ENCODE peak calls at places on chromosomes 3 and 15, in six cellular contexts. One of them, this sample, is unnamed.

GRCh38 chr3:67526246-67526645 is 128.2 kb downstream of the SUCLG2 start:
- DNase-seq in mesenchymal stem cell: peak; percentile 46
- DNase-seq in IMR-90: peak; percentile 91
- DNase-seq in H1: no peak
- DNase-seq in neuronal stem cell: no peak
- DNase-seq in trophoblast cell: peak; percentile 79
- DNase-seq in this sample: no peak

GRCh38 chr3:194497799-194498575 is 11.2 kb upstream of the ATP13A3 start:
- DNase-seq in mesenchymal stem cell: no peak
- DNase-seq in IMR-90: no peak
- DNase-seq in H1: no peak
- DNase-seq in neuronal stem cell: no peak
- DNase-seq in trophoblast cell: peak; percentile 71
- DNase-seq in this sample: peak; percentile 46

GRCh38 chr3:87120221-87120620 is 106.9 kb upstream of the CHMP2B start:
- DNase-seq in mesenchymal stem cell: no peak
- DNase-seq in IMR-90: no peak
- DNase-seq in H1: no peak
- DNase-seq in neuronal stem cell: no peak
- DNase-seq in trophoblast cell: no peak
- DNase-seq in this sample: no peak

GRCh38 chr3:38404286-38404685 is 49.4 kb upstream of the ACVR2B start:
- DNase-seq in mesenchymal stem cell: peak; percentile 75
- DNase-seq in IMR-90: peak; percentile 53
- DNase-seq in H1: no peak
- DNase-seq in neuronal stem cell: no peak
- DNase-seq in trophoblast cell: peak; percentile 65
- DNase-seq in this sample: no peak

GRCh38 chr3:10234526-10235230 is 13.6 kb upstream of the TATDN2 start:
- DNase-seq in mesenchymal stem cell: no peak
- DNase-seq in IMR-90: no peak
- DNase-seq in H1: no peak
- DNase-seq in neuronal stem cell: no peak
- DNase-seq in trophoblast cell: no peak
- DNase-seq in this sample: peak; percentile 85

GRCh38 chr3:62833538-62833937 is 41.7 kb downstream of the CADPS start:
- DNase-seq in mesenchymal stem cell: no peak
- DNase-seq in IMR-90: no peak
- DNase-seq in H1: no peak
- DNase-seq in neuronal stem cell: no peak
- DNase-seq in trophoblast cell: no peak
- DNase-seq in this sample: no peak

GRCh38 chr15:83858820-83859505 is 205.0 kb downstream of the ADAMTSL3 start:
- DNase-seq in mesenchymal stem cell: no peak
- DNase-seq in IMR-90: peak; percentile 34
- DNase-seq in H1: no peak
- DNase-seq in neuronal stem cell: no peak
- DNase-seq in trophoblast cell: peak; percentile 65
- DNase-seq in this sample: no peak

GRCh38 chr15:99438222-99438592 is 127.6 kb upstream of the MEF2A start:
- DNase-seq in mesenchymal stem cell: no peak
- DNase-seq in IMR-90: no peak
- DNase-seq in H1: no peak
- DNase-seq in neuronal stem cell: no peak
- DNase-seq in trophoblast cell: no peak
- DNase-seq in this sample: peak; percentile 22

GRCh38 chr3:46666471-46666845 is 27.0 kb downstream of the ALS2CL start:
- DNase-seq in mesenchymal stem cell: no peak
- DNase-seq in IMR-90: no peak
- DNase-seq in H1: peak; percentile 35
- DNase-seq in neuronal stem cell: no peak
- DNase-seq in trophoblast cell: no peak
- DNase-seq in this sample: peak; percentile 7

GRCh38 chr15:91855684-91856553 is 2.4 kb downstream of the SLCO3A1 start:
- DNase-seq in mesenchymal stem cell: no peak
- DNase-seq in IMR-90: no peak
- DNase-seq in H1: peak; percentile 78
- DNase-seq in neuronal stem cell: peak; percentile 9
- DNase-seq in trophoblast cell: no peak
- DNase-seq in this sample: peak; percentile 92

GRCh38 chr3:144556392-144556791 is 584.8 kb downstream of the DIPK2A start:
- DNase-seq in mesenchymal stem cell: peak; percentile 27
- DNase-seq in IMR-90: peak; percentile 7
- DNase-seq in H1: no peak
- DNase-seq in neuronal stem cell: no peak
- DNase-seq in trophoblast cell: no peak
- DNase-seq in this sample: no peak

GRCh38 chr3:107829185-107829584 is 261.6 kb downstream of the CD47 start:
- DNase-seq in mesenchymal stem cell: no peak
- DNase-seq in IMR-90: no peak
- DNase-seq in H1: no peak
- DNase-seq in neuronal stem cell: no peak
- DNase-seq in trophoblast cell: no peak
- DNase-seq in this sample: no peak

GRCh38 chr15:79515628-79516027 is 83.5 kb downstream of the MINAR1 start:
- DNase-seq in mesenchymal stem cell: no peak
- DNase-seq in IMR-90: no peak
- DNase-seq in H1: no peak
- DNase-seq in neuronal stem cell: no peak
- DNase-seq in trophoblast cell: no peak
- DNase-seq in this sample: no peak
- H3K14ac ChIP-seq in mesenchymal stem cell: no peak overlapping the region
- H3K14ac ChIP-seq in IMR-90: no peak overlapping the region
- H3K14ac ChIP-seq in H1: no peak overlapping the region
- H3K14ac ChIP-seq in neuronal stem cell: no peak overlapping the region
- H3K14ac ChIP-seq in trophoblast cell: no peak overlapping the region
- H3K14ac ChIP-seq in this sample: no peak overlapping the region

DNA sequence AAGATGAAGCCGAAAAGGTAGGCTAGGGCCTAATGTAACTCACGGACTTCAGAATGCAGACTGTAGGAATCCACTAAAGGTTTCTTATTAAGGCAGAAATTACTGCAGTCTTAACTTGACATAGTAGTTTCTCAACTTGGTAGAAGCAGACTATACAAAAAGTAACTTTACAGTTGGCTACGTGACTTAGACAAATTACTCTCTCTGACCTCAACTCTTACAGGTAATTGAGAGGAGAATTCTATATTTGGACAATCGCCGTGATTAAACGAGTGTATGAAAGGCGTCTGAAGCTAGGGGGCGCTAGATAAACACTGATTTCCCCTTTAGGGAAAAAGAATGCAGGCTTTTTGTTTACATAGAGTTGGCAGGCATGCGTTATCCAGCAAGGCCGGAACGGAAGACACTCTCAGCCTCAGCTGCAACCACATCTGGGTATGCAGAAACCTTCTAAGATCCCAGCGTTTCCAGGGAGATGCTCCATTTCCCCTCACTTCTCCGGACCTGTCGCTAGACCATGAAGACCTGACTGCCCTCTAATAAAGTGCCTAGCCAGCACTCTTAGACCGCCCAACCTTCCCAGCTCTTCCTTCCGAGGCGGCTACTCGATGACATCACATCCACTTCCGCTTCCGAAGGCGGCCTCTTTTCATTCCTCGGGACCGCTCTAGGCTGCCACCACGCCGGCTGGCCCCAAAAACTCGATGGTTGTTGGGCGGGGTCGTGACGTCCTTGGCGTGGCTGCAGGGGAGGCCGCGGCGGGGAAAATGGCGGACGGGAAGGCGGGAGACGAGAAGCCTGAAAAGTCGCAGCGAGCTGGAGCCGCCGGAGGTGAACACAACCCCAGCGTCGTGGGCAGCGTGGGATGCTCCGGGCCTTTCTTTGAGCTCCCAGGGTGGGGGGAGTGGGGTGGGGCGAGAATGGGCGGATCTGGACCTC is at the start of gene PCNP:
- DNase-seq in mesenchymal stem cell: peak; percentile 99
- DNase-seq in IMR-90: peak; percentile 99
- DNase-seq in H1: peak; percentile 98
- DNase-seq in neuronal stem cell: peak; percentile 98
- DNase-seq in trophoblast cell: peak; percentile 98
- DNase-seq in this sample: peak; percentile 98
- H3K4ac ChIP-seq in mesenchymal stem cell: peak within 1 kb of the TSS; percentile 99
- H3K4ac ChIP-seq in IMR-90: peak within 1 kb of the TSS; percentile 92
- H3K4ac ChIP-seq in H1: peak within 1 kb of the TSS; percentile 16
- H3K4ac ChIP-seq in neuronal stem cell: no peak within 1 kb of the TSS
- H3K4ac ChIP-seq in trophoblast cell: peak within 1 kb of the TSS; percentile 95
- H3K4ac ChIP-seq in this sample: peak within 1 kb of the TSS; percentile 15

GRCh38 chr3:139124197-139124596 is 79.5 kb upstream of the PRR23C start:
- DNase-seq in mesenchymal stem cell: no peak
- DNase-seq in IMR-90: no peak
- DNase-seq in H1: peak; percentile 32
- DNase-seq in neuronal stem cell: no peak
- DNase-seq in trophoblast cell: no peak
- DNase-seq in this sample: no peak

GRCh38 chr3:139129892-139130291 is 85.2 kb upstream of the PRR23C start:
- DNase-seq in mesenchymal stem cell: no peak
- DNase-seq in IMR-90: no peak
- DNase-seq in H1: no peak
- DNase-seq in neuronal stem cell: no peak
- DNase-seq in trophoblast cell: no peak
- DNase-seq in this sample: no peak

GRCh38 chr3:139130390-139131140 is 85.9 kb upstream of the PRR23C start:
- DNase-seq in mesenchymal stem cell: no peak
- DNase-seq in IMR-90: no peak
- DNase-seq in H1: no peak
- DNase-seq in neuronal stem cell: no peak
- DNase-seq in trophoblast cell: no peak
- DNase-seq in this sample: no peak

GRCh38 chr3:139128803-139129202 is 84.1 kb upstream of the PRR23C start:
- DNase-seq in mesenchymal stem cell: no peak
- DNase-seq in IMR-90: peak; percentile 7
- DNase-seq in H1: no peak
- DNase-seq in neuronal stem cell: no peak
- DNase-seq in trophoblast cell: no peak
- DNase-seq in this sample: no peak

GRCh38 chr3:139127101-139127500 is 82.4 kb upstream of the PRR23C start:
- DNase-seq in mesenchymal stem cell: no peak
- DNase-seq in IMR-90: peak; percentile 82
- DNase-seq in H1: no peak
- DNase-seq in neuronal stem cell: no peak
- DNase-seq in trophoblast cell: no peak
- DNase-seq in this sample: no peak
- H3K14ac ChIP-seq in mesenchymal stem cell: no peak overlapping the region
- H3K14ac ChIP-seq in IMR-90: no peak overlapping the region
- H3K14ac ChIP-seq in H1: no peak overlapping the region
- H3K14ac ChIP-seq in neuronal stem cell: no peak overlapping the region
- H3K14ac ChIP-seq in trophoblast cell: no peak overlapping the region
- H3K14ac ChIP-seq in this sample: no peak overlapping the region

GRCh38 chr3:197465197-197465995 is 90.4 kb downstream of the BDH1 start:
- DNase-seq in mesenchymal stem cell: peak; percentile 56
- DNase-seq in IMR-90: no peak
- DNase-seq in H1: no peak
- DNase-seq in neuronal stem cell: no peak
- DNase-seq in trophoblast cell: no peak
- DNase-seq in this sample: no peak
- H3K4ac ChIP-seq in mesenchymal stem cell: peak overlapping the region; percentile 40
- H3K4ac ChIP-seq in IMR-90: peak overlapping the region; percentile 21
- H3K4ac ChIP-seq in H1: no peak overlapping the region
- H3K4ac ChIP-seq in neuronal stem cell: no peak overlapping the region
- H3K4ac ChIP-seq in trophoblast cell: no peak overlapping the region
- H3K4ac ChIP-seq in this sample: no peak overlapping the region

GRCh38 chr15:41869770-41870688 is 23.8 kb downstream of the SPTBN5 start:
- DNase-seq in mesenchymal stem cell: no peak
- DNase-seq in IMR-90: no peak
- DNase-seq in H1: no peak
- DNase-seq in neuronal stem cell: no peak
- DNase-seq in trophoblast cell: no peak
- DNase-seq in this sample: no peak
- H3K14ac ChIP-seq in mesenchymal stem cell: peak overlapping the region; percentile 68
- H3K14ac ChIP-seq in IMR-90: no peak overlapping the region
- H3K14ac ChIP-seq in H1: no peak overlapping the region
- H3K14ac ChIP-seq in neuronal stem cell: peak overlapping the region; percentile 77
- H3K14ac ChIP-seq in trophoblast cell: no peak overlapping the region
- H3K14ac ChIP-seq in this sample: peak overlapping the region; percentile 12

GRCh38 chr3:179653106-179653776 is 401 bp downstream of the USP13 start:
- DNase-seq in mesenchymal stem cell: peak; percentile 89
- DNase-seq in IMR-90: peak; percentile 82
- DNase-seq in H1: peak; percentile 82
- DNase-seq in neuronal stem cell: peak; percentile 71
- DNase-seq in trophoblast cell: peak; percentile 94
- DNase-seq in this sample: peak; percentile 72
- H3K4ac ChIP-seq in mesenchymal stem cell: peak overlapping the region; percentile 75
- H3K4ac ChIP-seq in IMR-90: peak overlapping the region; percentile 85
- H3K4ac ChIP-seq in H1: peak overlapping the region; percentile 91
- H3K4ac ChIP-seq in neuronal stem cell: no peak overlapping the region
- H3K4ac ChIP-seq in trophoblast cell: no peak overlapping the region
- H3K4ac ChIP-seq in this sample: no peak overlapping the region

GRCh38 chr3:94937980-94938379 is 875.1 kb downstream of the NSUN3 start:
- DNase-seq in mesenchymal stem cell: no peak
- DNase-seq in IMR-90: no peak
- DNase-seq in H1: no peak
- DNase-seq in neuronal stem cell: no peak
- DNase-seq in trophoblast cell: no peak
- DNase-seq in this sample: no peak
- H3K14ac ChIP-seq in mesenchymal stem cell: no peak overlapping the region
- H3K14ac ChIP-seq in IMR-90: no peak overlapping the region
- H3K14ac ChIP-seq in H1: no peak overlapping the region
- H3K14ac ChIP-seq in neuronal stem cell: peak overlapping the region; percentile 47
- H3K14ac ChIP-seq in trophoblast cell: no peak overlapping the region
- H3K14ac ChIP-seq in this sample: no peak overlapping the region

GRCh38 chr15:65383456-65383855 is 5.7 kb upstream of the IGDCC3 start:
- DNase-seq in mesenchymal stem cell: no peak
- DNase-seq in IMR-90: no peak
- DNase-seq in H1: no peak
- DNase-seq in neuronal stem cell: no peak
- DNase-seq in trophoblast cell: no peak
- DNase-seq in this sample: no peak

GRCh38 chr15:65383991-65384390 is 6.2 kb upstream of the IGDCC3 start:
- DNase-seq in mesenchymal stem cell: no peak
- DNase-seq in IMR-90: no peak
- DNase-seq in H1: no peak
- DNase-seq in neuronal stem cell: no peak
- DNase-seq in trophoblast cell: no peak
- DNase-seq in this sample: no peak

GRCh38 chr15:65385868-65386253 is 8.1 kb upstream of the IGDCC3 start:
- DNase-seq in mesenchymal stem cell: no peak
- DNase-seq in IMR-90: no peak
- DNase-seq in H1: no peak
- DNase-seq in neuronal stem cell: no peak
- DNase-seq in trophoblast cell: no peak
- DNase-seq in this sample: no peak

GRCh38 chr15:65384895-65385867 is 7.4 kb upstream of the IGDCC3 start:
- DNase-seq in mesenchymal stem cell: peak; percentile 91
- DNase-seq in IMR-90: peak; percentile 69
- DNase-seq in H1: peak; percentile 94
- DNase-seq in neuronal stem cell: peak; percentile 91
- DNase-seq in trophoblast cell: peak; percentile 87
- DNase-seq in this sample: peak; percentile 93

GRCh38 chr15:65384505-65384894 is 6.7 kb upstream of the IGDCC3 start:
- DNase-seq in mesenchymal stem cell: no peak
- DNase-seq in IMR-90: no peak
- DNase-seq in H1: no peak
- DNase-seq in neuronal stem cell: no peak
- DNase-seq in trophoblast cell: no peak
- DNase-seq in this sample: no peak
- H3K4ac ChIP-seq in mesenchymal stem cell: peak overlapping the region; percentile 11
- H3K4ac ChIP-seq in IMR-90: no peak overlapping the region
- H3K4ac ChIP-seq in H1: no peak overlapping the region
- H3K4ac ChIP-seq in neuronal stem cell: no peak overlapping the region
- H3K4ac ChIP-seq in trophoblast cell: no peak overlapping the region
- H3K4ac ChIP-seq in this sample: no peak overlapping the region

This sample was measured in H9.